ENCODE peak calls at places on chromosomes 1 and 21, in five cellular contexts. N is IMR-90, U is neuronal stem cell, X is H9, B is mesenchymal stem cell. R is an unnamed sample.

GRCh38 chr1:28830814-28831213 is 18.8 kb downstream of the OPRD1 start:
- DNase-seq in N (no peak), U (no peak), X (no peak), B (no peak), R (no peak)

GRCh38 chr21:43609501-43610340 is 49.6 kb downstream of the HSF2BP start:
- DNase-seq in N (peak; percentile 88), U (no peak), X (no peak), B (peak; percentile 87), R (peak; percentile 87)

GRCh38 chr1:25018878-25019277 is 88.8 kb upstream of the RUNX3 start:
- DNase-seq in N (no peak), U (no peak), X (no peak), B (no peak), R (no peak)

GRCh38 chr21:35206141-35207125 is 157.3 kb upstream of the RUNX1 start:
- DNase-seq in N (peak; percentile 32), U (no peak), X (peak; percentile 55), B (no peak), R (peak; percentile 88)

GRCh38 chr1:18320051-18320450 is 160.7 kb upstream of the KLHDC7A start:
- DNase-seq in N (no peak), U (no peak), X (no peak), B (no peak), R (no peak)

GRCh38 chr1:30845891-30846290 is 62.7 kb downstream of the SDC3 start:
- DNase-seq in N (no peak), U (no peak), X (peak; percentile 68), B (no peak), R (no peak)

GRCh38 chr1:40344597-40344996 is 27.5 kb upstream of the COL9A2 start:
- DNase-seq in N (peak; percentile 79), U (no peak), X (no peak), B (peak; percentile 32), R (peak; percentile 52)

GRCh38 chr1:62744594-62745577 is 39.0 kb upstream of the ATG4C start:
- DNase-seq in N (no peak), U (no peak), X (no peak), B (no peak), R (no peak)

GRCh38 chr1:220113136-220113695 is 19.3 kb downstream of the IARS2 start:
- DNase-seq in N (peak; percentile 20), U (no peak), X (no peak), B (peak; percentile 37), R (no peak)

GRCh38 chr21:42390696-42391095 is 5.2 kb downstream of the TMPRSS3 start:
- DNase-seq in N (no peak), U (no peak), X (no peak), B (no peak), R (no peak)

GRCh38 chr21:38806153-38806941 is 618 bp downstream of the ETS2 start:
- DNase-seq in N (no peak), U (peak; percentile 49), X (no peak), B (no peak), R (peak; percentile 34)

GRCh38 chr1:145995964-145996432 is 381 bp downstream of the TXNIP start:
- DNase-seq in N (no peak), U (no peak), X (no peak), B (no peak), R (no peak)

GRCh38 chr21:42118121-42118795 is 47.1 kb downstream of the UMODL1 start:
- DNase-seq in N (no peak), U (no peak), X (no peak), B (no peak), R (no peak)

GRCh38 chr1:29355375-29355774 is 119.1 kb downstream of the PTPRU start:
- DNase-seq in N (no peak), U (no peak), X (peak; percentile 23), B (no peak), R (no peak)

GRCh38 chr1:201542166-201543045 is 3.5 kb downstream of the NAV1 start:
- DNase-seq in N (peak; percentile 84), U (no peak), X (no peak), B (peak; percentile 79), R (peak; percentile 32)

GRCh38 chr1:91803847-91804545 is 82.0 kb downstream of the TGFBR3 start:
- DNase-seq in N (no peak), U (no peak), X (no peak), B (no peak), R (no peak)

GRCh38 chr1:160043543-160043942 is 11.8 kb upstream of the PIGM start:
- DNase-seq in N (no peak), U (no peak), X (no peak), B (no peak), R (no peak)

GRCh38 chr1:154556422-154556821 is 2.0 kb downstream of the UBE2Q1 start:
- DNase-seq in N (peak; percentile 23), U (no peak), X (no peak), B (peak; percentile 30), R (peak; percentile 41)

GRCh38 chr1:154559496-154559950 is 1.1 kb upstream of the UBE2Q1 start:
- DNase-seq in N (peak; percentile 94), U (peak; percentile 89), X (peak; percentile 94), B (peak; percentile 94), R (peak; percentile 89)

GRCh38 chr1:154557248-154557938 is 1.1 kb downstream of the UBE2Q1 start:
- DNase-seq in N (no peak), U (no peak), X (no peak), B (no peak), R (no peak)

GRCh38 chr1:154557939-154558609 is 388 bp downstream of the UBE2Q1 start:
- DNase-seq in N (peak; percentile 18), U (no peak), X (no peak), B (peak; percentile 47), R (peak; percentile 48)

DNA sequence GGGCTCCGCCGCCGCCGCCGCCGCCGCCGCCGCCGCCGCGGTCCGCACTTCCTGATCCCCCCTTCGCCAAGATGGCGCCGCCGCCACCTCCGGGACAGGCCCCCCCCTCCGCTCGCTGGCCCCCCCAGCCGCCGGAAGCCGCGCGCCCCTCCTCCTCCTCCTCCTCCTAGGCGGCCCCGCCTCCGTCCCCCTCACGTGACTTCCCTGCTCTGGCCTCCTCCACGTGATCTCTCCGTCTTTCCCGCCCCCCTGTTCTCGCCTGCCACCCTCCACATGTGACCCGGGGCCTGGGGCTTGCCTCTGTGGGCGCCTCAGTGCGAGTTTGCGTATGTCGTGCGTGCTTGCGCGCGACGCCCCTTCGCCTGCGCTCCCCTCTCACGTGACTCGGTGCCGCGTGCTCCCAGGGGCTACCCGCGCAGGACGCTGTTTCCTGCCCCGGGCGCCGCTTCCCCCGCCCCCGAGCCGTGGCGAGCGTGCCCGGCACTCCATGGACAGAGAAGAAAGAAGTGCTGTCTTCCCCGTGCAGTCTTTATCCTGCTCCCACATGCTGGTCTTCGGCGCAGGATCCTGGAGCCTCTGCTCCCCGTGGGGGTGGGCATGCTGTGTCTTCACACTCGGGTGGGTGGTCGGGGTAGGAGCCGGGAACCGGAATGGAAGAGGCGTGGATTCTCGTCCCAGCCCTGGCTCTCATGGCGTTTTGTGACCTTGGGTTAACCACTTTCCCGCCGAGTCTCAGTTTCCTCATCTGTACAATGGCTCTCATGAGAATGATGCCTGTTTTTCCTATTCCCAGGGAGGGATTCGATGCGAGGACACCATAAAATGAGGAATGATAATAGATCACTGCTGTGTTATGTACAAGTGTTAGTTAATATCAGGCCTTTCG is at the start of gene UBE2Q1:
- DNase-seq in N (peak; percentile 99), U (peak; percentile 96), X (peak; percentile 97), B (peak; percentile 99), R (peak; percentile 95)
- H3K23ac ChIP-seq in N (peak within 1 kb of the TSS; percentile 97), U (peak within 1 kb of the TSS; percentile 69), X (no peak within 1 kb of the TSS), B (no peak within 1 kb of the TSS), R (no peak within 1 kb of the TSS)

DNA sequence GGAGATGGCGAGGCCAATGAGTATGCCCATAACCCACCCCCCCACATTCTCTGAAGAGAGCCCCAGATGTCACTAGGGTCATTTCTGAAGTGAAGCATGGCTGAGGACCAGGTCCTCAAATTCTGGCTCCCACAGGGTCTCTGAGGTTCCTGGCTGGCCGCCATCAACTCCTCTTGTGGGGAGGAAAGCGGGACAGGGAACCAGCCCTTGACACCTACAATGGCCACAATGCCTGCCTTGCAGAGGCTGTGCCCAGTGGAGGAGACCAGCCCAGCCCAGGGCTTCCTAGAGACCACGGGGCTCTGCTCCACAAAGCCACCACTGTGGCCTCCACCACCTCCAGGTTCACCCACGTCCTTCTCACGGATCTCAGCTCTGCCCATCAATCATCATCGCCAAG is 120.1 kb upstream of the ARHGEF16 start:
- DNase-seq in N (no peak), U (no peak), X (no peak), B (no peak), R (no peak)
- H3K4me1 ChIP-seq in N (no peaks in the 10 kb centered on the region), U (peaks cover 17% of the 10 kb centered on the region), X (no peaks in the 10 kb centered on the region), B (no peaks in the 10 kb centered on the region), R (peaks cover 4% of the 10 kb centered on the region)

DNA sequence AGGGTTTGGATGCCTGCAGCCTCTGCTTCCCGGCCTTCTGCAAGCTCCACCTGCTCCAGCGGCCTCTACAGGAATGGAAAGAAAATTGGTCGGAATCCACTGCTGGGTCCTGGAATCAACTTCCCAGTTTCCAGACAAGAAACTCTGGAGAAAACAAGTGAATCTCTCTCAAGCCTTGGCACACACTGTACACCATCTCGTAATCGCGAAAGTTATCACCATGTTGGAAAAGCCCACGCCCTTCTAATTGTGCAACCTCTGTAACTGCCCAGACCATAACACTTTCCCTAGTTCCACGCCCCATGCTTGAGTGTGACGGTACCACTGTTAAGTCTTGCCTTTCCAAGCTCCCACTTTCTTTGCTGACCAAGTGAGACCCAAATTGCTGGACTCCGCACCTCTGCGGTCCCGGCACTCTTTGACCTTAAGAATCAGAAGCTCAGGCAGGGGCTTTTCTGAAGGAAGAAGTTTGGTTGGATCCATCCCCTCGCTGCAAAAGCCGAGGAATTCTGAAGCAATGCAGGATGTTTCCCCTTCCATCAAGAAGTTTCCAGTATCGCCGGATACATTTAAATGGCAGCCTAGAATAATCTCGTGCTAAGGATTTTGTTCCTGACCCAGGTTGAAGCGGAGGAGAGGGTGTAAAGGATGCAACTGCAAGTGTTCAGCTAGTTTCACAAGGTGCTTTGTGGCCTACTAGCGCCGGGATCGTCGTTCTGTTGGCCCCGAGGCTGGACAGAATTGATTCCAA is 6.2 kb downstream of the NR5A2 start:
- DNase-seq in N (no peak), U (peak; percentile 20), X (peak; percentile 57), B (no peak), R (peak; percentile 31)
- H2AK5ac ChIP-seq in N (no peak overlapping the region), U (no peak overlapping the region), X (no peak overlapping the region), B (no peak overlapping the region), R (no peak overlapping the region)

DNA sequence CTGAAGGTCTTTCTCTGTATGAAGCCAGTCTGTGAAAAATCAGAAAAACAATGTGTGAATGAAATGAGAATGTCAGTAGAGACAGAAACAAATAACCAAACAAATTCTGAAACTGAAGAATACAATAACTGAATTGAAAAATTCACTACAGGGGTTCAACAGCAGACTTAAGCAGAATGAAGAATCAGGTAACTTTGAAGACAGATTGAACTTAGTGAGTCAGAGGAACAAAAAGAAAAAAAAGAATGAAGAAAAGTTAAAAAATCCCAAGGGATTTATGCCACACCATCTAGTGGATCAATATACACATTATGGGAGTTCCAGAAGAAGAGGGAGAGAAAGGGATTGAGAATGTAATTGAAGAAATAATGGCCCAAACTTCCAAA is 14.6 kb downstream of the ZNF691 start:
- DNase-seq in N (no peak), U (no peak), X (no peak), B (no peak), R (no peak)
- H3K23ac ChIP-seq in N (no peak overlapping the region), U (no peak overlapping the region), X (no peak overlapping the region), B (no peak overlapping the region), R (no peak overlapping the region)